ENCODE peak calls at places on chromosomes 3 and 15, in five cellular contexts. Y is hepatocyte, X is heart left ventricle, Z is adipocyte, E is astrocyte. Q is an unnamed sample. For H3K9me3, the result is how much of the 10 kb centered on the place peaks cover.

GRCh38 chr3:156050918-156051317 is 69.5 kb upstream of the KCNAB1 start:
- DNase-seq in Y (no peak), X (no peak), Z (no peak), E (no peak), Q (no peak)

GRCh38 chr3:186165331-186165730 is 56.4 kb upstream of the ETV5 start:
- DNase-seq in Y (no peak), X (no peak), Z (no peak), E (peak), Q (no peak)

GRCh38 chr15:98177950-98178848 is 217.7 kb downstream of the ARRDC4 start:
- DNase-seq in Y (peak), X (peak), Z (peak), E (peak), Q (no peak)

GRCh38 chr3:23865595-23866396 is 51.0 kb downstream of the NKIRAS1 start:
- DNase-seq in Y (peak), X (peak), Z (peak), E (no peak), Q (no peak)

GRCh38 chr15:67091073-67091965 is 25.9 kb downstream of the SMAD3 start:
- DNase-seq in Y (peak), X (peak), Z (peak), E (peak), Q (peak)

GRCh38 chr3:69753179-69753775 is 14.0 kb downstream of the MITF start:
- DNase-seq in Y (no peak), X (no peak), Z (no peak), E (no peak), Q (no peak)

GRCh38 chr15:76983588-76984379 is 11.1 kb upstream of the PSTPIP1 start:
- DNase-seq in Y (no peak), X (no peak), Z (peak), E (no peak), Q (no peak)

GRCh38 chr3:107752202-107752990 is 229.6 kb downstream of the BBX start:
- DNase-seq in Y (peak), X (no peak), Z (peak), E (peak), Q (no peak)

GRCh38 chr3:30607032-30607833 is 832 bp downstream of the TGFBR2 start:
- DNase-seq in Y (peak), X (peak), Z (peak), E (no peak), Q (peak)

GRCh38 chr3:41176554-41176953 is 22.8 kb upstream of the CTNNB1 start:
- DNase-seq in Y (no peak), X (no peak), Z (no peak), E (no peak), Q (no peak)

GRCh38 chr3:56778904-56779303 is 22.8 kb downstream of the ARHGEF3 start:
- DNase-seq in Y (no peak), X (no peak), Z (no peak), E (no peak), Q (no peak)

GRCh38 chr3:54122802-54123537 is 618 bp downstream of the CACNA2D3 start:
- DNase-seq in Y (no peak), X (no peak), Z (peak), E (no peak), Q (no peak)

GRCh38 chr3:69445498-69445897 is 59.6 kb upstream of the FRMD4B start:
- DNase-seq in Y (no peak), X (no peak), Z (no peak), E (no peak), Q (no peak)

GRCh38 chr3:184299488-184300376 is 691 bp downstream of the PSMD2 start:
- DNase-seq in Y (peak), X (no peak), Z (peak), E (peak), Q (no peak)

GRCh38 chr3:193971268-193971751 is 164.6 kb upstream of the HES1 start:
- DNase-seq in Y (no peak), X (no peak), Z (peak), E (peak), Q (no peak)

GRCh38 chr3:38548154-38548931 is 52.2 kb downstream of the EXOG start:
- DNase-seq in Y (no peak), X (peak), Z (no peak), E (peak), Q (no peak)

GRCh38 chr15:72271895-72272212 is 500 bp downstream of the PARP6 start:
- DNase-seq in Y (peak), X (no peak), Z (peak), E (peak), Q (no peak)

GRCh38 chr3:23183731-23184130 is 19.4 kb upstream of the UBE2E2 start:
- DNase-seq in Y (peak), X (peak), Z (peak), E (peak), Q (no peak)

DNA sequence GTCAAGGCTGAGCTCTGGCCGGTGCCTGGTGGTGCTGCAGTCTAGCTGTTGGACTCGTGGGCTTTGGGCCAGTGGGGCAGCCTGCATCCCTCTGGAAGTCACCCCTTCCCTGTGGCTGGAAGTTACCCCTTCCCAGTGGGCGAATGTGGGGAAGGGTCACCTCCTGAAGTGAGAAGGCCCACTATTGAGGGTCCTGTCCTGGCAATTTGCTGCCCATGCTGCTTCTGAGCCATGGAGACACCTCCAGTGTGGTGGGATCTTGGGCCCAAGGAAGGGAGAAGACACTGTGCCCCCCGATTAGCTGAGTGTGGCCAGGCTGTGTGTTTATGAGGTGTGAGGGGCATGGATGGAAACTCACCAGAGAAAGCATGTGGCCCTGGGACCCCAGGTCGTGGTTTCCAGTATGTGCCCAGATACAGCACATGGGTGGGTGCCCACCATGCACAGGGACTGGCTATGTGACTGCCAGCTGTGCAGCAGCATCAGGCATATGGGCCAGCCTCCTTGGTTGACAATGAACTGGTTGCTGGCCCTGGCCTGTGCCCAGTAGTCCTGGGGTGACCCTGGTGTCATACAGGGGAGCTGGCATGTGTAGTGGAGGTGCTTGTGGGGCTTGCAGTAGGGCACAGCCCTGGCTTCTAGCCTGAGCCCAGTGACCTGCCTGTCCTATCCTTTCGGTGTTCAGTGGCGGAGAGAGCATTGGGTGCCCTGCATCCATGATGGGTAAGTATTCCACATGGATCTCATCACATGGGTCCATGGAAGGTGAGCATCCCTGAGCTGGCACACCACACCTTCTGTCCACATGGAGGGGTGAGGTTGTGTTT is 221.2 kb downstream of the SNRPN start:
- DNase-seq in Y (peak), X (peak), Z (no peak), E (no peak), Q (peak)
- H3K9me3 ChIP-seq in Y (under half), X (under half), Z (under half), E (under half), Q (under half)

DNA sequence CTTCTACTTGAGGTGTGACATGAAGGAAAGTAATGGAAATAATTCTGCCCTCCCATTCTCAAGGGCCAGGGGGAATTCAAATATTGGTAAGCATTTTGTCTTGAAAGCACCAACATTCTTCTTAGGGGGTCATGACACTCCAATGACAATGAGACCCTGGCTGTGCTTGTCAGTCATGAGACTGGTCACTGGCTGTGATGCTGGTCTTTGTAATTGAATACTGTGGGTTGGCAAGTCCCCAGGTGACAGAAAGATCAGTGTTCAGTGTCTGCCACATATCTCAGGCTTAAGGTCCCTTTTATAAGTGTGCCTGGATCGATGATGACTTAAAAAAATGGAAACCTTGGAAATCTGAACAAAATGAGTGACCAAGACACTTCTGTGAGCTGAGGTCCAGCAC is 151.4 kb downstream of the SNRPN start:
- DNase-seq in Y (no peak), X (no peak), Z (no peak), E (no peak), Q (no peak)
- H3K9me3 ChIP-seq in Y (under half), X (under half), Z (half or more), E (under half), Q (under half)

DNA sequence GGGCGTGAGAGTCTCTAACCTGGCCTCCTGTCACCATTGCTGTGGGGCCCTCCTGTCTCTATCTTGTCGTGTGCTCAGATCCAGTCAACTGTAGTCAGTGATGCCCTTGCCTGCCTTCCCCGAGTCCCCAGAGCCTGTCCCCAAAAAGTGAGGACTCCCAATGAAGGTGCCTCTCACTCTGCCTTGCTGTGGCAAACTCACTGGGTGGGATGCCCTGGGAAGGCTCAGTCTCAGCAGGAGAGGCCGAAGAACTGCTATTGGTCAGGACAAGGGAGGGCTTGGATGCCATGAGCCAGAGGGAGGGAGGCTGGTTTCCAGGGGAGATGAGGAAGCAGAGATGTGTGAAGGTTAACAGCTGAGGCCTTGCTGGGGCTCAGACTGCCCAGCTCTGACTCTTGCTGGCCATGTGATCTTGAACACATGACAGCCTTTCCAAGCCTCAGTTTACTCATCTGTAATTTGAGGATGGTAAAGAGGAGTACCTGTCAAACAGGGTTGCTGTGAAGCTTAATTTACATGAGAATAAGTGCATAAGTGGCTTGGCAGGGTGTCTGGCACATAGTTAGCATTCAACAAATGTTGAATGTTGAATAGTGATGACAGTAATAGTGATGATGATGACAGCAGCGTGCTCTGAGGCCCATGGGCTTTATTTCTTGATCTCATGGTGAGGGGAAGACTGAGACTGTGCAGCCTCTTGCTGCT is 8.2 kb downstream of the KY start:
- DNase-seq in Y (no peak), X (no peak), Z (no peak), E (no peak), Q (no peak)
- H3K9me3 ChIP-seq in Y (under half), X (under half), Z (under half), E (under half), Q (under half)

DNA sequence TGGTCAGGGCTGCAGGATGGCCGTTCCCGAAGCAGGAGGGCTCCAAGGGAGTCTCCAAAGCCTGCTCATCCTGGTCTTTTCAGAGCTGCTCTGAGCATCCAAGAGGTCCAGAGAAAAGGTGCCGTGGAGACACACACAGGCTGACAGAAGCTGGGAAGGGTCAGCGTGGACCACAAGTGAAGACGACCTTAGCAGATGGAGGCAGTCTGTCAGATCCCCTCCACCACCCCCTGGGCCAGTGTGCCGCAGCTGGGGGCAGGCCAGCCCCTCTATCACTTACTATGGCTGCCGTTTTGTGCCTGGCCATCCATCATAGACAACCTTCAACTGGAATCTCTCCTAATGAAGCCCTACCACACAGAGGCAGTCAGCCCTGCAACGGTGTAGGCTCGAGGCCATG is 335.1 kb upstream of the RGMA start:
- DNase-seq in Y (no peak), X (no peak), Z (no peak), E (no peak), Q (no peak)
- H3K9me3 ChIP-seq in Y (under half), X (under half), Z (under half), E (under half), Q (under half)

GRCh38 chr3:2713923-2714322 is 396.3 kb downstream of the IL5RA start:
- DNase-seq in Y (no peak), X (no peak), Z (no peak), E (no peak), Q (no peak)
- H3K9me3 ChIP-seq in Y (under half), X (under half), Z (under half), E (under half), Q (under half)

GRCh38 chr15:26461847-26462608 is 310.8 kb downstream of the GABRB3 start:
- DNase-seq in Y (no peak), X (no peak), Z (no peak), E (no peak), Q (no peak)
- H3K9me3 ChIP-seq in Y (under half), X (under half), Z (under half), E (under half), Q (under half)

DNA sequence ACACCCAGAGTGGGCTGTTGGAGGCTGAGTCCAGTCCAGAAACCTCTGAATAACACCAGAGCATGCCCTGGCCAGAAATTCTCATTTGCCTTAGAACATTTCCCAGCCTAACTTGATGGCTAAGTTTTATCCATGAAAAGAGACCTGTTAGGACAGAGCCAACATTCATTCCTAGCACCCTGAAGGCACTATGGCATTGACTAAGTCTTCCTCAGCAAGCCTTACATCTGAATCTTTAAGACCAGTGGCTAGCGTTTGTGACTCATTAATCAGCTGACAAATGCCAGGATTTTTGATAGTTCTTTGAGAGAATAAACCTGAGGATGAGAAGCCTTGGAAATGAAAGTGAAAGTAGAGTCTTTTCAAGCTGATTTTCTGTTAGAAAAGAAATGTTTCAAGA is 1087.1 kb upstream of the ALCAM start:
- DNase-seq in Y (no peak), X (no peak), Z (peak), E (peak), Q (no peak)
- H3K9me3 ChIP-seq in Y (under half), X (under half), Z (under half), E (under half), Q (under half)

GRCh38 chr15:25251700-25252390 is 187.0 kb downstream of the UBE3A start:
- DNase-seq in Y (peak), X (no peak), Z (no peak), E (no peak), Q (no peak)
- H3K9me3 ChIP-seq in Y (under half), X (under half), Z (under half), E (under half), Q (under half)

Q was measured in T-helper 17 cell.